ENCODE peak calls at places on chromosomes 16 and 17, in four cellular contexts. U, C, A and G are unnamed samples. For H3K4me1, the result is how much of the 10 kb centered on the place peaks cover.

GRCh38 chr16:61813339-61813738 is 222.9 kb downstream of the CDH8 start:
- DNase-seq in U (no peak), C (no peak), A (no peak), G (no peak)

GRCh38 chr17:59828478-59828760 is 64.3 kb downstream of the TUBD1 start:
- DNase-seq in U (no peak), C (no peak), A (no peak), G (no peak)

GRCh38 chr17:73030995-73031394 is 61.5 kb downstream of the SLC39A11 start:
- DNase-seq in U (no peak), C (no peak), A (no peak), G (no peak)

GRCh38 chr17:80743181-80743771 is 198.6 kb downstream of the RPTOR start:
- DNase-seq in U (no peak), C (no peak), A (no peak), G (no peak)

GRCh38 chr17:76002100-76002499 is 1.4 kb downstream of the CDK3 start:
- DNase-seq in U (no peak), C (no peak), A (no peak), G (no peak)

GRCh38 chr17:673200-673681 is 41.4 kb downstream of the VPS53 start:
- DNase-seq in U (no peak), C (no peak), A (no peak), G (no peak)

GRCh38 chr16:35364263-35364662 is 1904.9 kb downstream of the TP53TG3F start:
- DNase-seq in U (no peak), C (no peak), A (no peak), G (no peak)

GRCh38 chr17:30345527-30346075 is 11.7 kb upstream of the TMIGD1 start:
- DNase-seq in U (no peak), C (no peak), A (no peak), G (no peak)

GRCh38 chr16:85908444-85908843 is 9.5 kb downstream of the IRF8 start:
- DNase-seq in U (no peak), C (no peak), A (no peak), G (no peak)

GRCh38 chr17:9115446-9116265 is 94.3 kb downstream of the NTN1 start:
- DNase-seq in U (no peak), C (peak), A (peak), G (peak)

GRCh38 chr16:27169511-27170071 is 33.7 kb upstream of the KDM8 start:
- DNase-seq in U (no peak), C (no peak), A (peak), G (no peak)

GRCh38 chr17:76125391-76125675 is 15.7 kb downstream of the FOXJ1 start:
- DNase-seq in U (no peak), C (no peak), A (no peak), G (no peak)

GRCh38 chr17:42428141-42428944 is 5.3 kb upstream of the CAVIN1 start:
- DNase-seq in U (no peak), C (no peak), A (peak), G (peak)

GRCh38 chr16:69566437-69567030 is 768 bp downstream of the NFAT5 start:
- DNase-seq in U (no peak), C (peak), A (peak), G (peak)

DNA sequence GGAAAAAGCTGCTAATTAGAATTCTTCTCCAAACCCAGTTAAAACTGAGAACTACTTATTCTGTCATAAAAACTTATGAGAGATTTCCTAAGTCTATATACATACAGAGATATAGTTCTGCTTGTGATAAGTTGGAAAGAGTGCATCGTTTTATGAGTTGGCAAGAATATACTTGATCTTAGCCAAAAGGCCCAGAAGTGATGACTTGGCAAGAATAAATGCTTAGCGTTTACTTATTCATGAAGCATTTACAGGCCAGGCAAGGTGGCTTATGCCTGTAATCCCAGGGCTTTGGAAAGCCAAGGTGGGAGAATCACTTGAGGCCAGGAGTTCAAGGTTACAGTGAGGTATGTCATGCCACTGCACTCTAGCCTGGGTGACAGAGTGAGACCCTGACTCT is 81.7 kb downstream of the CYB561 start:
- DNase-seq in U (no peak), C (no peak), A (no peak), G (peak)
- H3K4me3 ChIP-seq in U (no peak), C (no peak), A (no peak), G (no peak)

GRCh38 chr16:65281636-65282035 is 159.8 kb upstream of the CDH11 start:
- DNase-seq in U (no peak), C (no peak), A (no peak), G (no peak)

GRCh38 chr16:65284583-65284982 is 162.7 kb upstream of the CDH11 start:
- DNase-seq in U (no peak), C (no peak), A (no peak), G (no peak)

GRCh38 chr16:65280988-65281530 is 159.2 kb upstream of the CDH11 start:
- DNase-seq in U (no peak), C (no peak), A (no peak), G (no peak)

GRCh38 chr16:65285128-65286120 is 163.6 kb upstream of the CDH11 start:
- DNase-seq in U (no peak), C (no peak), A (no peak), G (no peak)

GRCh38 chr16:65283238-65283651 is 161.4 kb upstream of the CDH11 start:
- DNase-seq in U (no peak), C (no peak), A (no peak), G (no peak)
- H3K4me1 ChIP-seq in U (under half), C (under half), A (under half), G (under half)

GRCh38 chr16:1845985-1846384 is 19.0 kb downstream of the FAHD1 start:
- DNase-seq in U (no peak), C (no peak), A (no peak), G (no peak)
- TF ChIP-seq POLR2A in U (no peak), C (no peak), A (no peak), G (no peak)

DNA sequence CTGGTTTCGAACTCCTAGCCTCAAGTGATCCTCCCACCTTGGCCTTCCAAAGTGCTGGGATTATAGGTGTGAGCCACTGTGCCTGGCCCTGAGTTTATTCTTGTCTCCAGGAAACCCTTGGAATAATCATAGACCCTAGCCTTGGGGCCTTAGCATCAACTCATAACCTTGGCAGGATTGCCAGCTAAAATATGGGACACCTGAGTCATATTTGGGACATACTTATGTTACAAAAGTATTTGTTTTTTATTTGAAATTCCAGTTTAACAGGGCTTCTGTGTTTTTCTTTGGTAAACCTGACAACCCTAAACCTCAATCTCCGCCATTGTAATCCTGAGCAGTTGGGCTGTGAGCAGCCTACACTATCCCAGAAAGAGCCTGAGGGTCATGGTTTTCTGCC is 28.6 kb upstream of the TNS4 start:
- DNase-seq in U (no peak), C (no peak), A (no peak), G (no peak)
- H3K4me3 ChIP-seq in U (no peak), C (no peak), A (no peak), G (no peak)

DNA sequence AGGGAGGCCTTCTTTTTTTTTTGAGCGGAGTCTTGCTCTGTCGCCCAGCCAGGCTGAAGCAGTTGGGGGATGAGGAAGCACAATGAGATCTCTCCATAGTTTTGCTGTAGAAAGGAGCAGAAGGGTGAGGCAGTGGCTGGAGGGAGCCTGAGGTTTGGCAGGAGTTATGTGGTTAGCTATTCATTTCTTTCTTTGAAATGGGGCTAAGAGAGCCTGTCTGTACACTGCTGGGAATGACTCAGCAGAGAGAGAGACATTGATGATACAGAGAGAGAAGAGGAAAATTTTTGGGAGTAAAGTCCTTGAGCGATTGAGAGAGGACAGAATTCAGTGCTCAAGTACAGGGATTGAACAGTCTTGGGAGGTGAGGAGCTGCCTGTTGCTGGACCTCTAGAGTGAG is 22.1 kb downstream of the NOS2 start:
- DNase-seq in U (no peak), C (no peak), A (no peak), G (no peak)
- H3K4me1 ChIP-seq in U (under half), C (under half), A (under half), G (under half)

GRCh38 chr16:1993731-1994131 is 4.0 kb downstream of the SYNGR3 start:
- DNase-seq in U (no peak), C (no peak), A (no peak), G (no peak)
- TF ChIP-seq POLR2A in U (no peak), C (no peak), A (no peak), G (no peak)

DNA sequence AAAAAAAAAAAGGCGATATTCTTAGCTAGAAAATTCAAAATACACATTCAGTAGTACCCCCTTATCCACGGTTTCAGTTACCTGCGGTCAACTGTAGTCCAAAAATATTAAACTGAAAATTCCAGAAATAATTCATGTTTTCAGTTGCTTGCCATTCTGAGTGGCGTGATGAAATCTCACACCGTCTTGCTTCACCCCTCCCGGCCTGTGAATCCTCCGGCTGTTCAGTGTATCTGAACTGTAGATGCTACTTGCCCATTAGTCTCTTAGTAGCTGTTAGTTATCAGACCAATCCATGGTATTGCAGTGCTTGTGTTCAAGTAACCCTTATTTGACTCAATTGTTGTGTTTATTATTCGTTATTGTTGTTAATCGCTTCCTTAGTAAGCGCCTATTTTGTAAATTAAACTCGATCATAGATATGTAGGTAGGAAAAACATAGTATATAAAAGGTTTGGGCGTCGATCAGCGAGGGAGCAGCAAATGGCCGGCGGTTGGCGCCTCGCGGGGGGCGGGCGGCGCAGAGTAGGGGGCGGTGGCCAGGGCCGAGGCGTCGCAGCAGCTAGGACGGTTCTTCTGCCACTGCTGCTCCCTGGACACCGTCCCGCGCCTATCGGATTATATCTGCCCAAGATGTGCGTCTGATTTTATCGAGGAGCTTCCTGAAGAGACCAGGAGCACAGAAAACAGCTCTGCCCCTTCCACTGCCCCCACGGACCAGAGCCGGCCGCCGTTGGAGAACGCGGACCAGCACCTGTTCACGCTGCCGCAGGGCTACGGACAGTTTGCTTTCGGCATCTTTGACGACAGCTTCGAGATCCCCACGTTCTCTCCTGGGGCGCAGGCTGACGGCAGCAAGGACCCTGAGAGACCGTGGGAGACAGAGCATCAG is 39.8 kb upstream of the AKAP1 start:
- DNase-seq in U (no peak), C (peak), A (no peak), G (no peak)
- H3K4me3 ChIP-seq in U (peak), C (peak), A (peak), G (peak)

DNA sequence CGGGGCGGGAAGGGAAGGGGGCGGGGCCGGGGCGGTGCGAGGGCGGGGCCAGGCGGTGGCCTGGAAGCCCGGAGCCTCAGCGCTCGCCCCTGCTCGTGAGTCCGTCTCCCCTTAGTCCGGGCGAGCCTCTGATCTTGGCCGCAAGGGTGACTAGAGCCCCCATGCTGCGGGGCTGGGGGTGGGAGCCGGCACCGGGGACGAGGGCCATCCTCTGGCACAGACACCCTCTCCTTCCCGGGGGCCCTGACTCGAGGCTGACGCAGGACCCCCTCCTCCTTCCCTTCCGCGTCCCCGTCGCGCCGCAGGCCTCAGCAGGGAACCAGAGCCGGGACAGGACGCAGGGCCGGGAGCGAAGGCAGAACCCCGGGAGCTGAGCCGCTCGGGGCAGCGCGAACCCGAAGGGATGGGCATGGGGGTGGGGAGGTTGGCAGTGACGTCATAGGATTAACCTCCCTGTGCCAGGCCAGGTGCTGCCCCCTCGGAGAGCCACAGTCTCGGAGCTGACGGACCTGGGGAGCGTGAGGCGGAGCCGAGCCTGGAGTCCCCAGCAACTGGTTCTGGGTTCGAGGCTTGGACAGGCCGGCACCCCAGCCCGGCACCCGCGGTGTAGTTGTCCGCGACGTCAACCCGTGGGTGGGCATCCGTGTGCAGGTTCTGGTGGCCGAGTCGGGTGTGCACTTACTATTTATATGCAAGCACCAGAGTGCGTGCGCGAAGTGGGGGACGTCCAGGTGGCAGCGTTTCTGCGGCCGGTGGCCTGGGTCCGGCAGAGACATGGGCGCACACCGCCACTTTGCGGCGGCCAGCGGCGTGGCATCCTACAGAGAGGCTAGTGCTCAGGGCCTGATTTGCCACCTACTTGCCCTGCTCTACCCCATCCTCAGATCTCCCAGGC is 501 bp upstream of the PLCD3 start:
- DNase-seq in U (peak), C (peak), A (peak), G (peak)
- H3K4me1 ChIP-seq in U (under half), C (under half), A (half or more), G (under half)

GRCh38 chr16:31702796-31703195 is 170.8 kb upstream of the ZNF267 start:
- DNase-seq in U (no peak), C (no peak), A (no peak), G (no peak)
- TF ChIP-seq POLR2A in U (no peak), C (no peak), A (no peak), G (no peak)

GRCh38 chr16:28494141-28494851 is at the start of gene APOBR:
- DNase-seq in U (peak), C (no peak), A (peak), G (no peak)

GRCh38 chr16:28495098-28495793 is 803 bp downstream of the APOBR start:
- DNase-seq in U (no peak), C (no peak), A (no peak), G (no peak)

GRCh38 chr16:28497386-28497785 is 2.9 kb downstream of the APOBR start:
- DNase-seq in U (no peak), C (no peak), A (no peak), G (no peak)

GRCh38 chr16:28496844-28497243 is 2.4 kb downstream of the APOBR start:
- DNase-seq in U (no peak), C (no peak), A (no peak), G (no peak)

GRCh38 chr16:28495795-28496749 is 1.6 kb downstream of the APOBR start:
- DNase-seq in U (no peak), C (no peak), A (no peak), G (no peak)
- H3K4me3 ChIP-seq in U (peak), C (no peak), A (no peak), G (no peak)